ENCODE peak calls at places on chromosomes 1 and 21, in six cellular contexts. Y, B, N, F, A and K are unnamed samples. For H3K36me3, the result is how much of the 10 kb centered on the place peaks cover.

GRCh38 chr1:19704247-19705113 is 39.8 kb downstream of the HTR6 start:
- DNase-seq in F (peak), A (peak), B (peak), N (peak), Y (peak), K (peak)

GRCh38 chr1:232292818-232293217 is 337.1 kb downstream of the SIPA1L2 start:
- DNase-seq in B (no peak), F (no peak), N (no peak), A (no peak), Y (no peak), K (no peak)

GRCh38 chr1:22633697-22634463 is 2.5 kb upstream of the C1QA start:
- DNase-seq in A (no peak), F (no peak), B (no peak), N (no peak), Y (no peak), K (no peak)

GRCh38 chr1:29437946-29438345 is 201.6 kb downstream of the PTPRU start:
- DNase-seq in N (no peak), B (no peak), Y (peak), F (no peak), A (no peak), K (no peak)

GRCh38 chr1:59926381-59927243 is at the start of gene CYP2J2:
- DNase-seq in N (no peak), B (peak), Y (peak), F (no peak), A (peak), K (peak)

GRCh38 chr1:174322202-174322862 is 125.4 kb upstream of the GPR52 start:
- DNase-seq in Y (no peak), B (no peak), A (no peak), F (no peak), N (no peak), K (no peak)

GRCh38 chr1:149844096-149844495 is 55.3 kb upstream of the BOLA1 start:
- DNase-seq in B (no peak), N (peak), F (no peak), Y (peak), A (no peak), K (peak)

GRCh38 chr1:37609002-37609401 is 13.3 kb upstream of the GNL2 start:
- DNase-seq in Y (no peak), B (no peak), F (no peak), N (no peak), A (no peak), K (no peak)

GRCh38 chr1:236416165-236416564 is 22.1 kb downstream of the EDARADD start:
- DNase-seq in Y (peak), F (no peak), A (no peak), B (no peak), N (peak), K (peak)

GRCh38 chr1:6003568-6004411 is 11.6 kb upstream of the NPHP4 start:
- DNase-seq in Y (no peak), F (no peak), B (peak), A (no peak), N (no peak), K (no peak)

GRCh38 chr1:24102966-24103365 is 9.0 kb downstream of the MYOM3 start:
- DNase-seq in Y (no peak), N (no peak), F (no peak), A (peak), B (peak), K (no peak)

GRCh38 chr1:21117159-21117953 is 59.3 kb downstream of the EIF4G3 start:
- DNase-seq in Y (no peak), B (no peak), A (no peak), N (no peak), F (no peak), K (no peak)
- H3K36me3 ChIP-seq in Y (under half), B (under half), A (under half), N (under half), F (under half), K (under half)

DNA sequence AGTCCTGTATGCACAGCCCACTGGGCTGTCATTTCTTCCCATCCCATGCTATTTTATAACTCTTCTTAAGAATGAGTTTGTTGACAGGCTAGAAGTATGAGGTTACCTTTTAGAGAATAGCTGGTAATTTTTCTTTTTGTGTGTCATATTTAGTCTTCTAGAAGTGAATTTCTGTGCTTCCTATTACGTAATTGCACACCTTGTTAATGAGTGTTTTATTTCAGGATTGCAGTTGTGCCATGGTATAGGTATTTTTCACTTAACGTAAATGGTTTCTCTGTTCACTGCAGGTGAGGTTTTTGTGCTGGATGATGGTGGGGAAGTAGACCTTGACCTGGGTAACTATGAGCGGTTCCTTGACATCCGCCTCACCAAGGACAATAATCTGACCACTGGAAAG is 5.0 kb downstream of the CTPS1 start:
- DNase-seq in A (no peak), N (no peak), Y (no peak), B (no peak), F (no peak), K (no peak)
- H3K36me3 ChIP-seq in A (under half), N (under half), Y (under half), B (under half), F (half or more), K (half or more)

GRCh38 chr21:28454978-28455600 is 537.6 kb downstream of the LTN1 start:
- DNase-seq in B (no peak), N (no peak), Y (no peak), F (no peak), A (no peak), K (no peak)
- H3K36me3 ChIP-seq in B (under half), N (under half), Y (under half), F (under half), A (under half), K (under half)

GRCh38 chr1:111148376-111148881 is 8.4 kb downstream of the CEPT1 start:
- DNase-seq in B (no peak), N (no peak), F (no peak), Y (no peak), A (no peak), K (no peak)
- H3K36me3 ChIP-seq in B (half or more), N (under half), F (half or more), Y (under half), A (under half), K (under half)

GRCh38 chr1:41541592-41541952 is 57.1 kb upstream of the EDN2 start:
- DNase-seq in A (no peak), N (no peak), B (no peak), Y (no peak), F (no peak), K (no peak)
- H3K36me3 ChIP-seq in A (under half), N (under half), B (under half), Y (under half), F (under half), K (under half)

DNA sequence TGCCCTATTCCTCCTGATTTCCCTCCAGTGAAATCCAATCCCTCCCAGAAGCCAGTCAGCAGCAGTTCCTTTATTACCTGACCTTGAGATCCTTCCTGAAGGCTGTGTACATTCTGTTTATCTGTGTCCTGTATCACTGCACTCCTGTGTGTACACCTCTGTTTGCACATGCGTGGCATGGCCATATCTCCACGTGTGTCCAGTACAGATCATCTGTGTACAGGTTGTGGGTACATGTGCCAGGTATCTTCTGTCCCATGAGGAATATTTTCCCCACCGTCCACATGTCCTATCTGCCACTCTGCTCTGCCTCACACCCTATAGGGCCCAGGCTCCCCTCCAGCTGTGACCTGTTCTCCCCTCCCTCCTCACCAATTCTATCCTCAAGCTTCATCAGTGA is 2.8 kb downstream of the CDC42SE1 start:
- DNase-seq in B (no peak), F (no peak), Y (no peak), A (no peak), N (no peak), K (peak)
- H3K36me3 ChIP-seq in B (half or more), F (half or more), Y (under half), A (under half), N (half or more), K (under half)

DNA sequence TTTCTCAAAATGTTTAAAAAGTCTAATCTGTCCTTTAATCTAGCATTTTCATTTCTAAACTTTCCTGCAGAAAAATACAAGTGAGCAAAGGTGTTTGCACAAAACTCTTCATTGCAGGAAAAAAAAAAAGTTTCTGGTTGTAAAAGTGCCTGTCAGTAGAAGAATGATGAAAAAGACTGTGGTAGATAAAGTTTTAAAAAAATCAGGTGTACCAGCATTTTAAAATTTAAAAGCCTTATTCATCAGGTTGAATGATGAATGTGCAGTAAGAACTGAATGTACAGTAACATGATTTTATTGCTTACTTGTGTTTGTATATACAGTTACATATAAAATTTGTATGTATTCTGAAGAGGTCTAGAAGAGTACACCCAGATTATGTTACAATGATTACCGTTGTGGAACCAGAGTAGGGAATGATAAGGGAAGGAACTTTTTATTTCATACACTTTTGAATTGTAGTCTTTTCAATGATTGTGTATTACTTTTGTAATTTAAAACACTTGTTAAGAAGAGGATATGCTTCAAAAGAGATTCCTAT is 54.0 kb downstream of the FNBP1L start:
- DNase-seq in A (no peak), N (no peak), Y (no peak), F (no peak), B (no peak), K (no peak)
- H3K36me3 ChIP-seq in A (under half), N (under half), Y (under half), F (under half), B (under half), K (under half)

GRCh38 chr1:46190539-46190938 is 7.7 kb downstream of the POMGNT1 start:
- DNase-seq in B (no peak), A (no peak), F (no peak), N (peak), Y (no peak), K (no peak)

GRCh38 chr1:46191033-46191701 is 7.1 kb downstream of the POMGNT1 start:
- DNase-seq in F (no peak), N (no peak), A (no peak), B (no peak), Y (no peak), K (no peak)

GRCh38 chr1:46187106-46187869 is 10.9 kb downstream of the POMGNT1 start:
- DNase-seq in A (no peak), B (peak), F (no peak), N (no peak), Y (no peak), K (no peak)

GRCh38 chr1:46186076-46186475 is 9.8 kb upstream of the P3R3URF start:
- DNase-seq in N (no peak), Y (no peak), B (no peak), A (no peak), F (no peak), K (no peak)

GRCh38 chr1:46188295-46189030 is 9.8 kb downstream of the POMGNT1 start:
- DNase-seq in B (no peak), A (no peak), Y (no peak), F (no peak), N (no peak), K (no peak)
- H3K36me3 ChIP-seq in B (half or more), A (under half), Y (under half), F (half or more), N (under half), K (under half)

DNA sequence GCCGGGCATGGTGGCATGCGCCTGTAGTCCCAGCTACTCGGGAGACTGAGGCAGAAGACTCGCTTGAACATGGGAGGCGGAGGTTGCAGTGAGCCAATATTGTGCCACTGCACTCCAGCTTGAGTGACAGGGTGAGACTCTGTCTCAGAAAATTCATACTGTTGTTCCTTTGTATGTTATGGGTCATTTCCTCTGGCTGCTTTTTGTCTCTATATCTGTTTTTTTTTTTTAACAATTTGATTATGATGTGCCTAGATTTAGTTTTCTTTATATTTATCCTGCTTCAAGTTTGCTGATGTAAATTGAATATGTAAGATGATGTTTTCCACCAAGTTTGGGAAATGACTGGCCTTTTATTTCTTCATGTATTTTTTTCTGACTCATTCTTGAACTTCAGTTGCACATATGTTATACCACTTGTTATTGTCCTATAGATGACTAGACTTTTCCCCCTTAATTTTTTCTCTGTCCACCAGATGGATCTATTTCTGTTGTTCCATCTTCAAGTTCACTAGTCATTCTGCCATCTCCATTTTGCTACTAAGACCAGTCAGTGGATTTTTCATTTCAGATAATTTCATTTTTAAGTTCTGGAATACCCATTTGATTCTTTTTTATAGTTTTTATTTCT is 173.5 kb downstream of the GALNT2 start:
- DNase-seq in B (no peak), A (no peak), F (no peak), N (no peak), Y (no peak), K (no peak)
- H3K36me3 ChIP-seq in B (under half), A (under half), F (half or more), N (under half), Y (under half), K (under half)

GRCh38 chr1:27763358-27763757 is 9.7 kb upstream of the STX12 start:
- DNase-seq in A (no peak), F (no peak), B (no peak), N (no peak), Y (no peak), K (no peak)

GRCh38 chr1:27759236-27759635 is 13.8 kb upstream of the STX12 start:
- DNase-seq in F (no peak), B (no peak), A (no peak), Y (no peak), N (no peak), K (no peak)

GRCh38 chr1:27755286-27755685 is 17.7 kb upstream of the STX12 start:
- DNase-seq in Y (no peak), B (no peak), N (no peak), F (no peak), A (no peak), K (no peak)

GRCh38 chr1:27755865-27756264 is 17.2 kb upstream of the STX12 start:
- DNase-seq in B (no peak), N (no peak), F (no peak), A (no peak), Y (no peak), K (no peak)

DNA sequence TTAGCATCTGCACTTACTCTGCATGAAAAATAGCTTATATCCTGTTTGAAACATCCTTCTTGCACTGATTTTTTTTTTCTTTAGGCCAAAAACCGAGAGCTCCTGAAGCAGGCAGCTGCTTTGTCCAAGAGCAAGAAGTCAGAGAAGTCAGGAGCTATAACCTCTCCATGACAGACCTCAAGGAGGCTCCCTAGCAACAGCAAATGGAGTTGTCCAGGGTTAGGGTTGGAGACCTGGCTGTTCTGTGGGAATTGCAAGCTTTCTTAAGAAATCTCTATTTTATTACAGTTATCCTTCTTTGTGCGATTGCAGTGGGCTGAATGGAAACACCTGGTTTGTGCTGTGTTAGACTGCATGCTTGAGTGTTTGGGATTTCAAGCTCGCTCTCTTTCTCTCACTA is 12.6 kb upstream of the STX12 start:
- DNase-seq in Y (peak), N (no peak), F (no peak), B (no peak), A (no peak), K (no peak)
- H3K36me3 ChIP-seq in Y (under half), N (under half), F (half or more), B (half or more), A (under half), K (under half)